ENCODE peak calls at places on chromosomes 1 and 21, in five cellular contexts. H is hepatocyte, L is osteocyte, A is H9, K is colonic mucosa. J is an unnamed sample.

GRCh38 chr1:36321119-36321951 is 2.1 kb downstream of the EVA1B start:
- DNase-seq in H (peak), L (peak), A (peak), K (peak), J (peak)

GRCh38 chr1:108767115-108767514 is 20.6 kb downstream of the STXBP3 start:
- DNase-seq in H (no peak), L (no peak), A (no peak), K (no peak), J (no peak)

GRCh38 chr1:74205236-74205635 is 7.2 kb downstream of the FPGT start:
- DNase-seq in H (no peak), L (no peak), A (no peak), K (no peak), J (no peak)

GRCh38 chr21:37631319-37632117 is 264.9 kb downstream of the DYRK1A start:
- DNase-seq in H (peak), L (no peak), A (peak), K (no peak), J (peak)

GRCh38 chr1:160768295-160768657 is 27.7 kb upstream of the LY9 start:
- DNase-seq in H (no peak), L (no peak), A (peak), K (peak), J (peak)

GRCh38 chr1:77533660-77534295 is 148.7 kb downstream of the ZZZ3 start:
- DNase-seq in H (peak), L (no peak), A (peak), K (peak), J (peak)

GRCh38 chr21:16082038-16082816 is 352.4 kb downstream of the USP25 start:
- DNase-seq in H (peak), L (no peak), A (no peak), K (no peak), J (no peak)

GRCh38 chr1:41882068-41882477 is 36.6 kb downstream of the HIVEP3 start:
- DNase-seq in H (peak), L (no peak), A (no peak), K (peak), J (no peak)

GRCh38 chr1:71644997-71645396 is 564.2 kb upstream of the ZRANB2 start:
- DNase-seq in H (no peak), L (no peak), A (no peak), K (no peak), J (no peak)

GRCh38 chr1:236083650-236084385 is 18.9 kb upstream of the NID1 start:
- DNase-seq in H (peak), L (no peak), A (no peak), K (no peak), J (no peak)

GRCh38 chr1:7042322-7043231 is 257.3 kb downstream of the CAMTA1 start:
- DNase-seq in H (peak), L (no peak), A (peak), K (no peak), J (peak)

GRCh38 chr1:39788758-39789570 is at the start of gene BMP8B:
- DNase-seq in H (peak), L (no peak), A (peak), K (peak), J (peak)

GRCh38 chr1:229886636-229887035 is 180.4 kb upstream of the GALNT2 start:
- DNase-seq in H (no peak), L (peak), A (no peak), K (peak), J (no peak)

GRCh38 chr21:45912611-45913415 is 68.8 kb upstream of the COL6A1 start:
- DNase-seq in H (no peak), L (no peak), A (no peak), K (no peak), J (no peak)

GRCh38 chr1:177800386-177801058 is 169.3 kb downstream of the SEC16B start:
- DNase-seq in H (no peak), L (no peak), A (no peak), K (no peak), J (no peak)

GRCh38 chr1:109901508-109902145 is 9.0 kb upstream of the CSF1 start:
- DNase-seq in H (peak), L (no peak), A (no peak), K (peak), J (no peak)

GRCh38 chr1:201399352-201400126 is 415 bp upstream of the LAD1 start:
- DNase-seq in H (peak), L (no peak), A (peak), K (peak), J (no peak)

GRCh38 chr21:30166705-30167104 is at the start of gene CLDN17:
- DNase-seq in H (no peak), L (no peak), A (no peak), K (no peak), J (no peak)

GRCh38 chr1:58206749-58207148 is 339.8 kb downstream of the OMA1 start:
- DNase-seq in H (no peak), L (no peak), A (no peak), K (no peak), J (no peak)

GRCh38 chr1:22738522-22738921 is 27.9 kb downstream of the EPHB2 start:
- DNase-seq in H (no peak), L (no peak), A (no peak), K (no peak), J (no peak)

GRCh38 chr1:67138813-67139539 is 4.2 kb upstream of the C1orf141 start:
- DNase-seq in H (peak), L (no peak), A (no peak), K (peak), J (no peak)

GRCh38 chr1:201877877-201878339 is 10.8 kb upstream of the SHISA4 start:
- DNase-seq in H (peak), L (no peak), A (no peak), K (no peak), J (peak)

GRCh38 chr21:22346576-22346975 is 1348.4 kb downstream of the NCAM2 start:
- DNase-seq in H (no peak), L (no peak), A (no peak), K (no peak), J (no peak)

GRCh38 chr1:32881871-32882850 is 4.1 kb upstream of the HPCA start:
- DNase-seq in H (no peak), L (no peak), A (no peak), K (no peak), J (no peak)

GRCh38 chr1:3566004-3566885 is 45.1 kb downstream of the MEGF6 start:
- DNase-seq in H (no peak), L (no peak), A (no peak), K (no peak), J (no peak)

GRCh38 chr1:157269656-157270375 is 131.6 kb upstream of the ETV3 start:
- DNase-seq in H (no peak), L (no peak), A (no peak), K (no peak), J (peak)

DNA sequence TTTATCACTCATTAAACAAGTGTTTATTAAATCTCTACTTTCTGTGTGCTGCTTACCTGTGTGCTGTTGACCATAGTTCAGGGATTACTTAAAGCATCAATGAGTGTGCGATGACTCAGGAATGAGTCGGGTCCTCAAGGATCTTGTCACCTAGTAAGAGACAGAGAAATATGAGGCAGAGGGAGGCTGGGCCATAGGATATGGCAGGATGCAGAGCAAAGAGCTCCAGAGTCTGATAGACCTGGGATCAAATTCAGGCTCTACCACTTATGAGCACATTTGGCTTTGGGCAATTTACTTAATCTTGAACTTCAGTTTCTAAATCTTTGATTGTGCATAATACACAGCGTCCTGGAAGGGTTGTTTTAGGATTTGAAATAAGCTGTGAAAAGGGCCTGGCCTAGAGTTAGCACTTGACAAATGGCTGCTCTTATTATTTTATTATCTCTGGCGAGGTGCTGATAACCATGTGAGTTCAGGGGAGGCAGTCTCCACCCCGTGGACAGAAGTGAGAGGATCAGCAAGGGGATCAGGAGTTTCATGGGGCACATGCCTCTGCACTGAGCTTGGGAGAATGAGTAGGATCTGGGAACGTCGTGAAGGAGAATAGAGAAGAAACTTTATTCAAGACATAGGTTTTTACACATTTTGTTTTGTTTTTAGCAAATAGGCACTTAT is 94.5 kb downstream of the ROR1 start:
- DNase-seq in H (no peak), L (no peak), A (no peak), K (no peak), J (no peak)
- TF ChIP-seq CTCF in H (no peak), L (no peak), A (peak), K (no peak), J (no peak)

GRCh38 chr1:50077273-50077672 is 31.4 kb upstream of the ELAVL4 start:
- DNase-seq in H (no peak), L (no peak), A (no peak), K (no peak), J (no peak)

GRCh38 chr1:50084389-50084788 is 24.3 kb upstream of the ELAVL4 start:
- DNase-seq in H (no peak), L (no peak), A (no peak), K (no peak), J (no peak)

GRCh38 chr1:50080904-50081586 is 27.7 kb upstream of the ELAVL4 start:
- DNase-seq in H (no peak), L (no peak), A (no peak), K (peak), J (peak)
- TF ChIP-seq CTCF in H (no peak), L (no peak), A (peak), K (no peak), J (no peak)

DNA sequence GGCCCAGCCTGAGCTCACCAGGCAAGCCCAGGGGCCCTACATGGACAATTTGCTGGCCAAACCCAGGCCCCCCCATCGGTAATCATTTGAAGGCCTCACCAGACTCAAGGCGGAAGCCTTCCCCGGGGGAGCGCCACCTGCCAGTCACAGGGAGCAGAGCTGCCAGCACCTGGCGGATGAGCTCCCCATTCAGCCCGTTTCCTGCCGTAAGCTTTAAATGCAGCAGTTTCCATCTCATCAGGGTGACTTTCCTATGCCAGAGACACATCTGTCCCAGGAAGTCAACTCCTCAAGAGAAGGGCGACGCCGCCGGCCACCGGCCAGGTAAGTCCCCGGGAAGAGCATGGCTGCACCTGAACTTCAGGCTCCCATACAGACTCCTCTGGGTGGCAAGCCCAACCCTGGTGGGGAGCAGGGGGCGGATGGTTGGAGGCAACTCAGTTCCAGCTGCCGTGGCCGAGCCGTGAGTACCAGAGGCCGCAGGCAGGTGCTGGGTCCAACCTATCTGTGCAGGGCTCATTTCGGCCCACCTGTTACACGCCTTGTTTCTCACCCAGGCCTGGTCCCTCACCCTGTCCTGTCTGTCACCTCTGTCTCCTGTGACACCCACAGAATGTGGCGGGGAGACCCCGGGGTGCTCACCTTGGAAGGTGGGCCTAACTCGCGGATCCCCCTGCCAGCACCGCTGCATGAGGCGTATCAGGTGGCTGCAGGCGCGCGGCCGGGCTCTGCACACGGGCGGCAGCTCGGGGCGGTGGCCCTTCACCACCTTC is 20.7 kb downstream of the RIPK4 start:
- DNase-seq in H (no peak), L (no peak), A (peak), K (no peak), J (no peak)
- TF ChIP-seq CTCF in H (no peak), L (no peak), A (peak), K (no peak), J (no peak)

GRCh38 chr1:37342736-37343135 is 131.6 kb upstream of the ZC3H12A start:
- DNase-seq in H (no peak), L (no peak), A (no peak), K (no peak), J (no peak)
- TF ChIP-seq CTCF in H (no peak), L (no peak), A (peak), K (no peak), J (no peak)

DNA sequence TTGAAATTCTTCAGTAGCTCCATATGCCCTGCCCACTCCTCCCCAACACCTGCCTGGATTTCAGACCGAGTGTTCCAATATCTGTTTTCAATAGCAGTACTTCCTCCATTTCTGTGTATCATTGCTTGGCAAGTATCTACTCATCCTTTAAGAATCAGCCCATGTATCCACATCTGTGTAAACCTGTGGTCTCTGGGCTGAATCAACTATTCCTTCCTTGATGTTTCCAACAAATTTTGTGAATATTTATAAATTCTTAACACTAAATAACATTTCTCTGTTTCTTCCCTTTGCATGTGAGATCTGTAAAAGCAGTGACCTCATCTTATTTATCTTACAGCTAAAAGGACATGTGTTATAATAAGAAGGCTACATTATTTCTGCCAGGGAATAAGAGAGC is 26.0 kb upstream of the UAP1 start:
- DNase-seq in H (no peak), L (no peak), A (no peak), K (no peak), J (no peak)
- TF ChIP-seq CTCF in H (no peak), L (no peak), A (no peak), K (no peak), J (no peak)

GRCh38 chr1:182816863-182817262 is 22.3 kb upstream of the DHX9 start:
- DNase-seq in H (no peak), L (no peak), A (no peak), K (no peak), J (no peak)

GRCh38 chr1:182809414-182809957 is 19.9 kb downstream of the NPL start:
- DNase-seq in H (no peak), L (no peak), A (no peak), K (no peak), J (no peak)

GRCh38 chr1:182817802-182818201 is 21.3 kb upstream of the DHX9 start:
- DNase-seq in H (no peak), L (no peak), A (no peak), K (no peak), J (no peak)

GRCh38 chr1:182807907-182808306 is 18.3 kb downstream of the NPL start:
- DNase-seq in H (no peak), L (no peak), A (no peak), K (no peak), J (no peak)

DNA sequence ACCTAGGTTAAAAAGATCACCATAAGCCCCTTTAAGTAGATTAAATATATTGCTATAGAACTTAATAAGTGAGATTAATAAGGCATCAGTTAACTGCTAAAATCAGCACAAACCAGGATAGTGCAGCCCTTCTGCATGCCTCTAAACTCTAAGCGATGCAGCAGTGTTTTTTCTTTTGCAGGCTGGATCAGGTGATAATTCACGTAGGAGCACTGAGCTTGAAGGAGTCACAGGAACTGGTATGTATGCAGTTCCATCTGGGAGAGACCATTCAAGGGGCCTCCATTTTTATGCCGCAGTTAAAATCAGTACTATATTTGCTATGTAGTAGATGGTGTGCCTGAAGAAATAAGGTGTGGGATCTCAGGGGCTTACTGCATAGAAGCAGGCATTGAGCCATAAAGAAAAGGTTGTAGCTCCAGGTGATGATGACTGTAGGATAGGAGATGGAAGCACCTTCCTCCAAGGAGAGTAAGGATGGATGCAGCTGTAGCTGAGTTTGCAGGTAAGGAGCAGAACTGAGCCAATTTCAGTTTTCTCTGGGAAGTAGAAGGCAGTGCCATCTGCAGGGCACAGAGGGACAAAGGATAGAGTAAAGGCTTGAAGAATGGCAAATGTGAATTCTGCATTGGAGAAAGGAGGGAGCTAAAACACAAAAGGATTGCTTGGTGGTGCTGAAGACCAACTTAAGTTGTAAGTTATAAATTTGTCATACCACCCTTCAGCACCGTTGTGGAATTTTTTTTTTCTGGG is 22.6 kb downstream of the NPL start:
- DNase-seq in H (no peak), L (no peak), A (no peak), K (no peak), J (no peak)
- TF ChIP-seq CTCF in H (no peak), L (peak), A (peak), K (no peak), J (no peak)

DNA sequence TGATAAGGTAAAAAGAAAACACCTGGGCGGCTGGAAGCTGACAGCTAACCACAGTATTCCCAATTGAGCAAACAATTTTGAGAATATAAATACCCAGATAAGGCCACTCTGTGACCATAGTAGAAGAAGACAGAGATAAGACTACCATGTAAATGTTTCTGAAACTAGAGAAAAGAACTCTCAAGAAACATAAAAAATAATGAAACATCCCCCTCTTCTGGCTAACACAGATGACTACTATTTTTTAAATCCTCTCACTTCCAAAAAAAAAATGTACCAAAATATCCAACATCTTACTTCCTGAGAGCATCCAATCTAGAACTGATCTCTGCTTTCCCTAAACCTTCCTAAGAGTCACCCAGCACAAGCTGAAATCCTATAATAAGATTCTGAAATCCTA is 125.9 kb downstream of the HFM1 start:
- DNase-seq in H (peak), L (no peak), A (no peak), K (no peak), J (no peak)
- TF ChIP-seq CTCF in H (peak), L (peak), A (peak), K (no peak), J (no peak)